ENCODE peak calls at places on chromosomes 13 and 19, in four cellular contexts. One of them, this sample, is unnamed.

GRCh38 chr19:628168-628567 is 5.2 kb downstream of the POLRMT start:
- DNase-seq in H1: peak; percentile 84
- DNase-seq in H9: peak; percentile 69
- DNase-seq in IMR-90: no peak
- DNase-seq in this sample: peak; percentile 51

GRCh38 chr13:39034085-39034484 is 3.8 kb downstream of the PROSER1 start:
- DNase-seq in H1: no peak
- DNase-seq in H9: no peak
- DNase-seq in IMR-90: no peak
- DNase-seq in this sample: no peak

GRCh38 chr13:72886272-72887062 is 104.5 kb downstream of the PIBF1 start:
- DNase-seq in H1: no peak
- DNase-seq in H9: no peak
- DNase-seq in IMR-90: peak; percentile 30
- DNase-seq in this sample: no peak

GRCh38 chr19:279656-280055 is 11.5 kb downstream of the PLPP2 start:
- DNase-seq in H1: no peak
- DNase-seq in H9: no peak
- DNase-seq in IMR-90: no peak
- DNase-seq in this sample: no peak

GRCh38 chr19:42313096-42313839 is at the start of gene TMEM145:
- DNase-seq in H1: peak; percentile 79
- DNase-seq in H9: peak; percentile 73
- DNase-seq in IMR-90: peak; percentile 52
- DNase-seq in this sample: peak; percentile 78

GRCh38 chr19:43474986-43475705 is 9.7 kb upstream of the LYPD3 start:
- DNase-seq in H1: peak; percentile 100
- DNase-seq in H9: peak; percentile 95
- DNase-seq in IMR-90: peak; percentile 97
- DNase-seq in this sample: peak; percentile 96

GRCh38 chr13:112943309-112944125 is 25.5 kb upstream of the MCF2L start:
- DNase-seq in H1: peak; percentile 81
- DNase-seq in H9: peak; percentile 63
- DNase-seq in IMR-90: peak; percentile 4
- DNase-seq in this sample: peak; percentile 76

GRCh38 chr19:45404557-45405434 is at the start of gene PPP1R13L:
- DNase-seq in H1: peak; percentile 93
- DNase-seq in H9: peak; percentile 98
- DNase-seq in IMR-90: peak; percentile 56
- DNase-seq in this sample: peak; percentile 98

GRCh38 chr13:30738526-30738925 is 3.2 kb downstream of the ALOX5AP start:
- DNase-seq in H1: no peak
- DNase-seq in H9: peak; percentile 34
- DNase-seq in IMR-90: no peak
- DNase-seq in this sample: no peak

GRCh38 chr13:91817250-91817649 is 418.8 kb downstream of the GPC5 start:
- DNase-seq in H1: no peak
- DNase-seq in H9: no peak
- DNase-seq in IMR-90: peak; percentile 13
- DNase-seq in this sample: no peak

GRCh38 chr19:47273313-47274070 is 1.2 kb upstream of the INAFM1 start:
- DNase-seq in H1: peak; percentile 92
- DNase-seq in H9: peak; percentile 96
- DNase-seq in IMR-90: peak; percentile 90
- DNase-seq in this sample: peak; percentile 97

GRCh38 chr19:33470686-33471085 is 50.9 kb downstream of the PEPD start:
- DNase-seq in H1: no peak
- DNase-seq in H9: peak; percentile 14
- DNase-seq in IMR-90: no peak
- DNase-seq in this sample: no peak

GRCh38 chr19:1624458-1624857 is 19.2 kb upstream of the UQCR11 start:
- DNase-seq in H1: peak; percentile 87
- DNase-seq in H9: peak; percentile 86
- DNase-seq in IMR-90: peak; percentile 37
- DNase-seq in this sample: peak; percentile 84

GRCh38 chr19:16518061-16518460 is 21.9 kb downstream of the C19orf44 start:
- DNase-seq in H1: no peak
- DNase-seq in H9: no peak
- DNase-seq in IMR-90: no peak
- DNase-seq in this sample: no peak

GRCh38 chr19:6693681-6694080 is 23.7 kb upstream of the TNFSF14 start:
- DNase-seq in H1: no peak
- DNase-seq in H9: peak; percentile 65
- DNase-seq in IMR-90: no peak
- DNase-seq in this sample: no peak

GRCh38 chr19:49200238-49200862 is 42.8 kb downstream of the TRPM4 start:
- DNase-seq in H1: no peak
- DNase-seq in H9: peak; percentile 47
- DNase-seq in IMR-90: no peak
- DNase-seq in this sample: peak; percentile 19

GRCh38 chr19:47243776-47244547 is 12.4 kb upstream of the CCDC9 start:
- DNase-seq in H1: peak; percentile 99
- DNase-seq in H9: peak; percentile 97
- DNase-seq in IMR-90: peak; percentile 97
- DNase-seq in this sample: peak; percentile 99

GRCh38 chr13:93116809-93117208 is 109.8 kb upstream of the GPC6 start:
- DNase-seq in H1: no peak
- DNase-seq in H9: no peak
- DNase-seq in IMR-90: no peak
- DNase-seq in this sample: peak; percentile 30
- H4K5ac ChIP-seq in H1: no peak overlapping the region
- H4K5ac ChIP-seq in H9: no peak overlapping the region
- H4K5ac ChIP-seq in IMR-90: no peak overlapping the region
- H4K5ac ChIP-seq in this sample: no peak overlapping the region

DNA sequence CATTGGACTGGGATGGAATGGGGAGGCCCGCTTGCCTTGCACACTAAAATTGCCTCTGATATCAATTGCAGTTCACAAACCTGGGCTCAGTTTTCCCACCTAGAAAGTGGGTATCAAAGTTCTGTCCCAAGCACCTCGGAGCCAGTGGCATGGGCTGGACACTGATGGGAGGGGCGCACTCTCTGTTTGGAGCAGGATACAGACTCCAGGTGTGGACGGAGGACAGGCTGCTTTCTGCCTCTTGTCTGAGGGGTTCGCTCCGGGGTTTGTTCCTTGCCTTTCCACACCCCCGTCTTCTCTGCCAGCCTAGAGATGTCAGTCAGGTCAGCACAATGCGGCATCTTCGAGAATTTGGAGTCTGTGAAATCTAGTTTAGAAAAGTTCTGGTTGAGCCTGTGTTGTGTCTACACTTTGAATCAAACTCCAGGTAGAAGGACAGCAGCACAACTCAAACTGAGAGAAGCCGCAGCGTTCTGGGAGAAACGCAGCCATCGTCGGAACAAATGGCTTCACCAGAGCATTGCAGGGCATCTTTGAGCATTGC is 141.9 kb downstream of the TEX29 start:
- DNase-seq in H1: peak; percentile 41
- DNase-seq in H9: no peak
- DNase-seq in IMR-90: no peak
- DNase-seq in this sample: no peak
- H4K5ac ChIP-seq in H1: no peak overlapping the region
- H4K5ac ChIP-seq in H9: no peak overlapping the region
- H4K5ac ChIP-seq in IMR-90: no peak overlapping the region
- H4K5ac ChIP-seq in this sample: no peak overlapping the region

DNA sequence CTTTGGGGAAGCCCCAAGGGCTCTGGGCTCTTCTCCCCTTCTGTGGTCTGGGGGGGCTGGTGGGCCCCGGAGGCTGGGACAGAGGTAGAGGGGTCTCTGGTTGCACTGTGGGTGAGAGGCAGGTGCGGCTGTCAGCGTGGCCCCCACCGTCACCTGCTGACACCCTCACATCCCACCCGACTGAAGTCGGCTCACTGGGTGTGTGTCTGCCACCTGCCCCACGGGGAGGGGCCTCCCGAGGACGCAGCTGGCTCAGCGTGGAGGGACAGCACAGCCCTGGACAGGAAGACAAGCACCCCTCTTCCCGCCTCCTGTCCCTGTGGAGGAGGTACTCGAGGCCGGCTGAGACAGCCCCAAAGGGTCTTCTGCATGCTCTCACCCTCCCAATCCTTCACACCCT is 2.2 kb upstream of the TMEM86B start:
- DNase-seq in H1: no peak
- DNase-seq in H9: no peak
- DNase-seq in IMR-90: no peak
- DNase-seq in this sample: no peak
- H4K5ac ChIP-seq in H1: no peak overlapping the region
- H4K5ac ChIP-seq in H9: no peak overlapping the region
- H4K5ac ChIP-seq in IMR-90: no peak overlapping the region
- H4K5ac ChIP-seq in this sample: no peak overlapping the region

GRCh38 chr19:29404015-29404414 is 121.8 kb upstream of the VSTM2B start:
- DNase-seq in H1: no peak
- DNase-seq in H9: no peak
- DNase-seq in IMR-90: no peak
- DNase-seq in this sample: no peak
- H4K5ac ChIP-seq in H1: no peak overlapping the region
- H4K5ac ChIP-seq in H9: no peak overlapping the region
- H4K5ac ChIP-seq in IMR-90: no peak overlapping the region
- H4K5ac ChIP-seq in this sample: no peak overlapping the region

GRCh38 chr13:48230541-48230940 is 2.5 kb upstream of the ITM2B start:
- DNase-seq in H1: no peak
- DNase-seq in H9: no peak
- DNase-seq in IMR-90: no peak
- DNase-seq in this sample: no peak
- H4K5ac ChIP-seq in H1: no peak overlapping the region
- H4K5ac ChIP-seq in H9: no peak overlapping the region
- H4K5ac ChIP-seq in IMR-90: no peak overlapping the region
- H4K5ac ChIP-seq in this sample: no peak overlapping the region